ENCODE peak calls at places on chromosomes 1 and 21, in nine cellular contexts. B is aorta; I is adipocyte; Q is CD8-positive, alpha-beta memory T cell; W is psoas muscle; K is fibroblast of lung; J is adrenal gland; H is cardiac muscle cell; S is dorsolateral prefrontal cortex. R is an unnamed sample.

GRCh38 chr1:157878059-157878458 is 36.5 kb upstream of the CD5L start:
- DNase-seq in H (peak; percentile 41), B (no peak), S (no peak), I (peak; percentile 24), J (no peak), Q (no peak), W (no peak), K (peak; percentile 36), R (no peak)

GRCh38 chr1:180151508-180151907 is 3.2 kb upstream of the QSOX1 start:
- DNase-seq in H (peak; percentile 81), S (no peak), Q (no peak), J (no peak), W (no peak), I (peak; percentile 81), K (peak; percentile 89), B (no peak), R (peak; percentile 56)

GRCh38 chr1:24923485-24924113 is 6.5 kb downstream of the RUNX3 start:
- DNase-seq in I (no peak), B (no peak), K (no peak), H (no peak), S (no peak), W (no peak), Q (no peak), J (no peak), R (no peak)

GRCh38 chr1:224644553-224645154 is 28.5 kb downstream of the CNIH3 start:
- DNase-seq in H (peak; percentile 63), B (no peak), I (peak; percentile 70), Q (peak; percentile 27), J (peak; percentile 67), S (no peak), K (no peak), W (no peak), R (no peak)

GRCh38 chr1:165903672-165904071 is 76.3 kb downstream of the UCK2 start:
- DNase-seq in J (no peak), W (no peak), S (no peak), K (peak; percentile 77), I (peak; percentile 28), H (peak; percentile 68), Q (no peak), B (no peak), R (no peak)

GRCh38 chr21:25283720-25284119 is 323.6 kb downstream of the MRPL39 start:
- DNase-seq in Q (no peak), I (peak; percentile 68), J (no peak), H (peak; percentile 67), B (no peak), W (no peak), K (peak; percentile 25), S (no peak), R (peak; percentile 8)

GRCh38 chr1:121443131-121443530 is 258.4 kb downstream of the SRGAP2C start:
- DNase-seq in W (no peak), I (no peak), H (no peak), K (peak; percentile 5), S (no peak), B (no peak), Q (no peak), J (no peak), R (peak; percentile 14)

GRCh38 chr1:200279810-200280411 is 129.9 kb downstream of the ZNF281 start:
- DNase-seq in S (no peak), I (peak; percentile 77), Q (no peak), K (peak; percentile 47), B (peak; percentile 51), H (peak; percentile 81), W (no peak), J (peak; percentile 70), R (no peak)

GRCh38 chr1:101002551-101002950 is 23.0 kb downstream of the DPH5 start:
- DNase-seq in W (no peak), K (peak; percentile 60), J (no peak), H (peak; percentile 18), S (no peak), B (no peak), Q (no peak), I (peak; percentile 50), R (no peak)

GRCh38 chr1:247864644-247865043 is 7.7 kb downstream of the TRIM58 start:
- DNase-seq in B (no peak), S (no peak), K (no peak), I (no peak), Q (no peak), H (no peak), W (no peak), J (no peak), R (no peak)

GRCh38 chr1:199352351-199352750 is 675.2 kb upstream of the NR5A2 start:
- DNase-seq in I (no peak), J (no peak), B (no peak), S (no peak), K (no peak), W (no peak), Q (no peak), H (peak; percentile 21), R (no peak)

GRCh38 chr1:38598118-38598517 is 261.5 kb downstream of the RRAGC start:
- DNase-seq in Q (no peak), I (no peak), J (no peak), H (no peak), K (no peak), S (no peak), B (no peak), W (no peak), R (no peak)

GRCh38 chr1:38605091-38605490 is 254.5 kb downstream of the RRAGC start:
- DNase-seq in H (no peak), Q (no peak), I (no peak), W (no peak), J (no peak), B (no peak), S (no peak), K (no peak), R (no peak)

GRCh38 chr1:38603907-38604306 is 255.7 kb downstream of the RRAGC start:
- DNase-seq in H (no peak), I (no peak), W (no peak), J (no peak), B (no peak), S (no peak), Q (no peak), K (no peak), R (no peak)

GRCh38 chr1:38600905-38601304 is 258.7 kb downstream of the RRAGC start:
- DNase-seq in W (no peak), S (no peak), I (no peak), H (no peak), J (no peak), Q (no peak), B (no peak), K (no peak), R (no peak)

DNA sequence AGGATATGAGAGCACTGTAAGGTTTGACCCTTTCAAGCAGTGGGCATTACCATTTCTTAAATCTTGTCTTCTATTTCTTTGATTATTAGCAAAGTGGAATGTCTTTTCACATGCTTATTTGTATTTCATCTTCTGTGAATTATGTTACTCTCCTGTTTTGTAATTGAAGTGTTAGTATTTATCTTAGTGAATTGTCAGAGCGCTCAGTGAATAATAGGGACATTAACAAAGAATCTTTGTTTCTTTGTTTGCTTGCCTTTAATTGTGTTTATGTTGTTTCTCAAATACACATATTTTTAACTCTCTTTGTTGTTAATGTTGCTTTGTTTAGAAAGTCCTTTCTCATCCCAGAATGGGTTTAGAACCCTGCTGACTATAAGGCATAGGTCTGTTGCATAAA is 259.3 kb downstream of the RRAGC start:
- DNase-seq in S (no peak), K (no peak), H (no peak), J (no peak), I (no peak), Q (no peak), W (no peak), B (no peak), R (no peak)
- H3K27me3 ChIP-seq in S (no peaks in the 10 kb centered on the region), K (no peaks in the 10 kb centered on the region), H (no peaks in the 10 kb centered on the region), J (no peaks in the 10 kb centered on the region), I (peaks cover 3% of the 10 kb centered on the region), Q (no peaks in the 10 kb centered on the region), W (peaks cover 15% of the 10 kb centered on the region), B (no peaks in the 10 kb centered on the region), R (no peaks in the 10 kb centered on the region)

GRCh38 chr1:46527474-46528296 is 23.8 kb downstream of the KNCN start:
- DNase-seq in H (peak; percentile 82), W (peak; percentile 85), K (peak; percentile 48), Q (peak; percentile 58), B (peak; percentile 88), I (peak; percentile 92), S (peak; percentile 90), J (peak; percentile 93), R (no peak)
- H3K27me3 ChIP-seq in H (peaks cover 74% of the 10 kb centered on the region), W (peaks cover 10% of the 10 kb centered on the region), K (peaks cover 38% of the 10 kb centered on the region), Q (peaks cover 6% of the 10 kb centered on the region), B (no peaks in the 10 kb centered on the region), I (peaks cover 65% of the 10 kb centered on the region), S (no peaks in the 10 kb centered on the region), J (no peaks in the 10 kb centered on the region), R (peaks cover 35% of the 10 kb centered on the region)

GRCh38 chr21:42553435-42553834 is 39.8 kb downstream of the SLC37A1 start:
- DNase-seq in I (no peak), Q (no peak), S (no peak), W (no peak), J (no peak), B (no peak), H (peak; percentile 27), K (no peak), R (no peak)
- H3K27me3 ChIP-seq in I (no peaks in the 10 kb centered on the region), Q (no peaks in the 10 kb centered on the region), S (no peaks in the 10 kb centered on the region), W (no peaks in the 10 kb centered on the region), J (no peaks in the 10 kb centered on the region), B (no peaks in the 10 kb centered on the region), H (no peaks in the 10 kb centered on the region), K (no peaks in the 10 kb centered on the region), R (no peaks in the 10 kb centered on the region)

GRCh38 chr1:110159160-110159559 is 8.9 kb downstream of the SLC6A17 start:
- DNase-seq in H (no peak), B (no peak), K (no peak), I (no peak), J (no peak), Q (no peak), S (no peak), W (no peak), R (no peak)

GRCh38 chr1:110152133-110152785 is 2.0 kb downstream of the SLC6A17 start:
- DNase-seq in H (no peak), B (no peak), Q (no peak), J (no peak), W (no peak), K (peak; percentile 55), I (peak; percentile 15), S (peak; percentile 78), R (no peak)

GRCh38 chr1:110158261-110158660 is 8.0 kb downstream of the SLC6A17 start:
- DNase-seq in J (no peak), Q (no peak), K (no peak), W (no peak), H (no peak), S (no peak), B (no peak), I (no peak), R (no peak)

GRCh38 chr1:110153407-110153950 is 3.2 kb downstream of the SLC6A17 start:
- DNase-seq in Q (no peak), H (no peak), B (no peak), J (no peak), W (no peak), K (no peak), S (no peak), I (no peak), R (no peak)

DNA sequence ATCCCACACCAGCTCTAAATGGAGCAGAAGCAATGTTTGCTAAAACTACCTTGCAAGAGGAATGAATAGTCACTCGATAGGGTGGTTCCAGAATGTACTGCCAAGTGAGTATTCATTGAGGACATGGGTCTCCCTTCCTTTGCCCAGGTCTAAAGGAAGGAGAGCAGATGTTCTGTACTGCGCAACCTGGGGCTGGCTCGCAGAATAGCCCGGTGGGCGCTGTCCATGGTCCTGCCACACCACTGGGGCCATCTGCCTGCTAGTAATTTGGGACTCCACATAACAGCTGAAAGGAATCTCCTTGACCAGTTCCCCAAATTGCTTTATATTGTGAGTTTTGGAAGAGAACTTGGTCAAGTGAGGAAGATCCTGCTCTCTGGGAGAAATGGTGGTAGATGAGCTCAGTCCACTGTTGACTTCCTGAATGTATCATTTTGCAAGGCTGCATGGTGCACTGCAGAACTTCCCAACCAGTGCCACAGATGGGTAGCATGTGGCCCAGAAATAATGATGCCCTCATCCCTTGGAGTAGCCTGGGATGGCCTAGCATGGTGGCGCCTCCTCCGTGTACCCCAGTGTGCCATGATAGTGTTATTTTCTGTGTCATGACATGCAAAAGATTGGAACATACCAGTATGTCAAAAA is 5.7 kb downstream of the SLC6A17 start:
- DNase-seq in S (no peak), W (peak; percentile 54), B (peak; percentile 70), K (peak; percentile 48), I (peak; percentile 74), H (peak; percentile 80), J (peak; percentile 77), Q (peak; percentile 24), R (no peak)
- H3K27me3 ChIP-seq in S (peaks cover 19% of the 10 kb centered on the region), W (peaks cover 50% of the 10 kb centered on the region), B (no peaks in the 10 kb centered on the region), K (peaks cover 3% of the 10 kb centered on the region), I (no peaks in the 10 kb centered on the region), H (peaks cover 68% of the 10 kb centered on the region), J (peaks cover 26% of the 10 kb centered on the region), Q (peaks cover 23% of the 10 kb centered on the region), R (peaks cover 1% of the 10 kb centered on the region)

R was measured in BJ.